ENCODE peak calls at places on chromosome 18, in four cellular contexts. O is HT1080, W is iPS-NIHi11, T is EL. F is an unnamed sample.

GRCh38 chr18:78603584-78603983 is 376.0 kb upstream of the SALL3 start:
- DNase-seq in O (no peak), W (no peak), T (no peak), F (no peak)

GRCh38 chr18:54129448-54130134 is 94.9 kb downstream of the MBD2 start:
- DNase-seq in O (no peak), W (no peak), T (no peak), F (no peak)

GRCh38 chr18:5144629-5145028 is 52.4 kb downstream of the AKAIN1 start:
- DNase-seq in O (peak), W (no peak), T (no peak), F (no peak)

GRCh38 chr18:60347526-60348045 is 25.0 kb downstream of the MC4R start:
- DNase-seq in O (peak), W (no peak), T (no peak), F (peak)

GRCh38 chr18:35605686-35606417 is 24.3 kb downstream of the GALNT1 start:
- DNase-seq in O (peak), W (no peak), T (no peak), F (no peak)

GRCh38 chr18:62399306-62399705 is 74.2 kb downstream of the TNFRSF11A start:
- DNase-seq in O (no peak), W (no peak), T (no peak), F (no peak)

GRCh38 chr18:24964213-24964612 is 387.8 kb downstream of the ZNF521 start:
- DNase-seq in O (peak), W (peak), T (no peak), F (no peak)

GRCh38 chr18:63472380-63472779 is 4.4 kb upstream of the SERPINB5 start:
- DNase-seq in O (peak), W (no peak), T (no peak), F (no peak)

GRCh38 chr18:70107037-70107436 is 98.5 kb downstream of the RTTN start:
- DNase-seq in O (no peak), W (no peak), T (no peak), F (no peak)

GRCh38 chr18:8706981-8707940 is 1.9 kb downstream of the MTCL1 start:
- DNase-seq in O (peak), W (peak), T (peak), F (no peak)

GRCh38 chr18:39453882-39454281 is 1888.3 kb upstream of the CELF4 start:
- DNase-seq in O (peak), W (peak), T (peak), F (peak)

GRCh38 chr18:28108801-28109200 is 68.1 kb downstream of the CDH2 start:
- DNase-seq in O (no peak), W (no peak), T (peak), F (no peak)

GRCh38 chr18:1302861-1303260 is 398.2 kb downstream of the ADCYAP1 start:
- DNase-seq in O (no peak), W (no peak), T (no peak), F (no peak)

GRCh38 chr18:49444599-49444998 is 15.8 kb downstream of the DYM start:
- DNase-seq in O (no peak), W (no peak), T (no peak), F (no peak)

GRCh38 chr18:40011201-40011600 is 1943.8 kb upstream of the PIK3C3 start:
- DNase-seq in O (no peak), W (no peak), T (no peak), F (no peak)

GRCh38 chr18:62957885-62958472 is 242.6 kb downstream of the PHLPP1 start:
- DNase-seq in O (peak), W (no peak), T (peak), F (no peak)

GRCh38 chr18:23743733-23744333 is 54.6 kb downstream of the LAMA3 start:
- DNase-seq in O (no peak), W (no peak), T (no peak), F (no peak)

GRCh38 chr18:72089432-72089831 is 454.7 kb downstream of the CBLN2 start:
- DNase-seq in O (no peak), W (no peak), T (no peak), F (no peak)

GRCh38 chr18:75143851-75144250 is 65.1 kb downstream of the PTGR3 start:
- DNase-seq in O (no peak), W (no peak), T (no peak), F (no peak)

GRCh38 chr18:74282359-74283254 is 9.2 kb downstream of the CYB5A start:
- DNase-seq in O (no peak), W (peak), T (no peak), F (no peak)

GRCh38 chr18:61887838-61888237 is 5.0 kb downstream of the RNF152 start:
- DNase-seq in O (no peak), W (no peak), T (no peak), F (no peak)

GRCh38 chr18:35983818-35984217 is 11.3 kb downstream of the RMP24 start:
- DNase-seq in O (no peak), W (no peak), T (peak), F (no peak)

GRCh38 chr18:70154591-70155194 is 50.8 kb downstream of the RTTN start:
- DNase-seq in O (peak), W (no peak), T (peak), F (peak)

GRCh38 chr18:51089691-51090090 is 59.7 kb downstream of the SMAD4 start:
- DNase-seq in O (no peak), W (no peak), T (peak), F (no peak)

GRCh38 chr18:23094411-23095165 is 40.7 kb upstream of the CABLES1 start:
- DNase-seq in O (no peak), W (peak), T (no peak), F (no peak)

GRCh38 chr18:26383454-26384270 is 157.4 kb downstream of the TAF4B start:
- DNase-seq in O (peak), W (peak), T (peak), F (peak)

GRCh38 chr18:58277457-58277739 is 233.4 kb downstream of the NEDD4L start:
- DNase-seq in O (no peak), W (no peak), T (no peak), F (no peak)

GRCh38 chr18:13530879-13531387 is 195.4 kb downstream of the FAM210A start:
- DNase-seq in O (peak), W (peak), T (peak), F (no peak)

GRCh38 chr18:75784413-75784812 is 356.9 kb upstream of the SMIM21 start:
- DNase-seq in O (no peak), W (no peak), T (no peak), F (no peak)

GRCh38 chr18:21897811-21898210 is 157.2 kb downstream of the MIB1 start:
- DNase-seq in O (peak), W (peak), T (peak), F (no peak)

GRCh38 chr18:45107425-45107824 is 426.7 kb downstream of the SETBP1 start:
- DNase-seq in O (peak), W (no peak), T (peak), F (no peak)

GRCh38 chr18:36770315-36770946 is 58.4 kb downstream of the TPGS2 start:
- DNase-seq in O (no peak), W (no peak), T (no peak), F (no peak)

GRCh38 chr18:80245781-80246655 is 1.3 kb downstream of the PARD6G start:
- DNase-seq in O (no peak), W (peak), T (no peak), F (no peak)

GRCh38 chr18:62781893-62782292 is 66.6 kb downstream of the PHLPP1 start:
- DNase-seq in O (peak), W (no peak), T (peak), F (no peak)

GRCh38 chr18:4130734-4131719 is 324.1 kb downstream of the DLGAP1 start:
- DNase-seq in O (no peak), W (no peak), T (no peak), F (no peak)

GRCh38 chr18:50896093-50896492 is 17.2 kb downstream of the ME2 start:
- DNase-seq in O (no peak), W (no peak), T (no peak), F (no peak)

GRCh38 chr18:77082316-77082715 is 50.3 kb downstream of the MBP start:
- DNase-seq in O (no peak), W (no peak), T (no peak), F (no peak)